ENCODE peak calls at places on chromosomes 7 and 10, in eight cellular contexts. W is NB4, I is H7, D is right atrium auricular region, N is AG04450, K is breast epithelium, F is AG04449, O is lower leg skin. Y is an unnamed sample.

GRCh38 chr10:71623098-71623985 is 96.2 kb downstream of the C10orf105 start:
- DNase-seq in W (peak; percentile 57), I (peak; percentile 78), D (no peak), N (no peak), K (no peak), F (no peak), O (no peak), Y (peak; percentile 57)

GRCh38 chr7:93442478-93443224 is 131.9 kb downstream of the CALCR start:
- DNase-seq in W (peak; percentile 59), I (peak; percentile 30), D (no peak), N (no peak), K (no peak), F (no peak), O (no peak), Y (peak; percentile 32)

GRCh38 chr10:133608855-133609254 is 17.7 kb downstream of the FRG2B start:
- DNase-seq in W (peak; percentile 54), I (no peak), D (no peak), N (no peak), K (no peak), F (no peak), O (no peak), Y (peak; percentile 47)

GRCh38 chr7:3552499-3552898 is 251.4 kb downstream of the SDK1 start:
- DNase-seq in W (no peak), I (no peak), D (no peak), N (no peak), K (no peak), F (no peak), O (no peak), Y (no peak)

GRCh38 chr7:151088019-151088855 is 2.0 kb downstream of the AGAP3 start:
- DNase-seq in W (no peak), I (peak; percentile 76), D (no peak), N (no peak), K (no peak), F (no peak), O (no peak), Y (no peak)

GRCh38 chr10:117268907-117269306 is 28.0 kb downstream of the SLC18A2 start:
- DNase-seq in W (no peak), I (no peak), D (no peak), N (no peak), K (no peak), F (no peak), O (no peak), Y (no peak)

GRCh38 chr7:151080091-151080521 is 503 bp downstream of the FASTK start:
- DNase-seq in W (peak; percentile 64), I (peak; percentile 76), D (no peak), N (no peak), K (no peak), F (no peak), O (no peak), Y (no peak)

GRCh38 chr7:153564391-153564790 is 487.8 kb upstream of the DPP6 start:
- DNase-seq in W (no peak), I (no peak), D (no peak), N (no peak), K (no peak), F (no peak), O (no peak), Y (no peak)

GRCh38 chr7:143882020-143882610 is 19.9 kb downstream of the TCAF1 start:
- DNase-seq in W (no peak), I (peak; percentile 61), D (peak; percentile 75), N (no peak), K (no peak), F (no peak), O (no peak), Y (no peak)

GRCh38 chr7:2651336-2651735 is 19.6 kb downstream of the TTYH3 start:
- DNase-seq in W (peak; percentile 67), I (peak; percentile 80), D (no peak), N (no peak), K (no peak), F (no peak), O (no peak), Y (no peak)

GRCh38 chr10:96505150-96506136 is 8.3 kb downstream of the TLL2 start:
- DNase-seq in W (no peak), I (no peak), D (no peak), N (no peak), K (no peak), F (no peak), O (no peak), Y (no peak)

GRCh38 chr10:50336140-50336539 is 84.8 kb upstream of the ASAH2 start:
- DNase-seq in W (no peak), I (no peak), D (no peak), N (no peak), K (no peak), F (no peak), O (no peak), Y (peak; percentile 5)

DNA sequence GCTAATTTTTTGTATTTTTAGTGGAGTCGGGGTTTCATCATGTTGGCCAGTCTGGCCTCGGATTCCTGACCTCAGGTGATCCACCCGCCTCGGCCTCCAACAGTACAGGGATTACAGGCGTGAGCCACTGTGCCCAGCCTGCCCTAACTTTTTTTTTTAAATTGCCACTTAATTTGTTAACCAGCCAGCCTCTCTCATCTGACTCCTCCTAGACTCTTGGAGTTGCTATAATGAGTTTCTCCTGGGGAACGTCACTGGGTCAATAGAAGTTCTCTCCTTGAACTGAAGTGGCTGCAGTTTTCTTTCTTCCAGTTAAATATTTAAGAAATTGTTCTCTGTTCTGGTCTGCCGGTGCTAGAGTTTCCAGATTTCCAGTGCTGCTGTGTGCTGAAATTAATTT is 27.7 kb downstream of the NEUROD6 start:
- DNase-seq in W (no peak), I (no peak), D (no peak), N (no peak), K (no peak), F (no peak), O (no peak), Y (no peak)
- H3K4me3 ChIP-seq in W (no peak overlapping the region), I (no peak overlapping the region), D (no peak overlapping the region), N (no peak overlapping the region), K (no peak overlapping the region), F (no peak overlapping the region), O (no peak overlapping the region), Y (no peak overlapping the region)

GRCh38 chr7:43878867-43879266 is 9.6 kb upstream of the MRPS24 start:
- DNase-seq in W (no peak), I (no peak), D (no peak), N (no peak), K (no peak), F (no peak), O (no peak), Y (no peak)

GRCh38 chr7:43876266-43876665 is 6.9 kb upstream of the MRPS24 start:
- DNase-seq in W (peak; percentile 83), I (no peak), D (no peak), N (no peak), K (no peak), F (no peak), O (no peak), Y (no peak)

GRCh38 chr7:43879477-43879876 is 10.2 kb upstream of the MRPS24 start:
- DNase-seq in W (no peak), I (no peak), D (no peak), N (peak; percentile 44), K (no peak), F (no peak), O (no peak), Y (no peak)

GRCh38 chr7:43877968-43878864 is 8.9 kb upstream of the MRPS24 start:
- DNase-seq in W (no peak), I (no peak), D (no peak), N (no peak), K (no peak), F (no peak), O (no peak), Y (no peak)

DNA sequence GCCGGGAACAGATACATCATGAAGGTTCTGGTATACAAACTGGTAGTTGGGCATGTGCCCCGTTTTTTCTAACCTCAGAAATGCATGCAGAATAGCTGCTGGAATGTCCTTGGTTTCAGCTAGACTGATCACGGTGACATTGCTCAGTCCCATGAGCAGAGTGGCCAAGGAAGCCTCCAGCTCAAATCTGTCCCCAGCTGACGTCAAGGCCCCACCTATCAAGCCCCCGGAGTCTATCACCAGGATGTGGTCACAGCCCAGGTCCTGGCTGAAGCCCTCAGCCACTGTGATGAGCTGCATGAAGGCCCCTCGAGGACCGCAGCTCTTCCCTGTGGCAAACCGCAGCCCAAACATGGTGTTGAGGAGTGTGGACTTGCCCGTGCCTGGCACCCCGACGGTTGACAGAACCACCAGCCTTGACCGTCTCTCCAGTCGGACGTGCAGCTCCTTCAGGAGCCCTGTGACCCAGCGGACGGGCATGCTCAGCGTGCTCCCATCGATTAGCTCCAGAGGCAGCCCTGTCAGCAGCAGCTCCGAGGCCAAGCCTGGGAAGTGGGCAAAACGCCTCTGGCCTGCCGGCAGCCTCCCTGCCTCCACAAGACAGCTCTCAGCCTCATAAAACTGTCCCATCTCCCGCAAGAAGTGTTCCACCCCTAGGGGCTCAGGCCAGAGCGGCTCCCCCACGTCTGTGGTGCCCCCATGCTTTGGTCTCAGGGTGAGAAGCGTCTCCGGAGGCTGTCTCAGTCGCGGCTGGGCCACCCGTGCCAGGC is 7.8 kb upstream of the MRPS24 start:
- DNase-seq in W (peak; percentile 93), I (no peak), D (no peak), N (no peak), K (no peak), F (no peak), O (no peak), Y (no peak)
- H3K4me3 ChIP-seq in W (no peak overlapping the region), I (no peak overlapping the region), D (no peak overlapping the region), N (no peak overlapping the region), K (no peak overlapping the region), F (no peak overlapping the region), O (no peak overlapping the region), Y (no peak overlapping the region)

GRCh38 chr10:87867453-87867852 is 4.0 kb downstream of the PTEN start:
- DNase-seq in W (no peak), I (no peak), D (no peak), N (no peak), K (no peak), F (no peak), O (no peak), Y (no peak)

GRCh38 chr10:87865201-87866025 is 2.0 kb downstream of the PTEN start:
- DNase-seq in W (no peak), I (no peak), D (no peak), N (no peak), K (no peak), F (no peak), O (no peak), Y (no peak)

GRCh38 chr10:87864497-87865059 is 1.2 kb downstream of the PTEN start:
- DNase-seq in W (peak; percentile 56), I (peak; percentile 5), D (no peak), N (no peak), K (no peak), F (no peak), O (no peak), Y (no peak)

GRCh38 chr10:87868277-87868676 is 4.9 kb downstream of the PTEN start:
- DNase-seq in W (no peak), I (no peak), D (no peak), N (no peak), K (no peak), F (no peak), O (no peak), Y (no peak)

DNA sequence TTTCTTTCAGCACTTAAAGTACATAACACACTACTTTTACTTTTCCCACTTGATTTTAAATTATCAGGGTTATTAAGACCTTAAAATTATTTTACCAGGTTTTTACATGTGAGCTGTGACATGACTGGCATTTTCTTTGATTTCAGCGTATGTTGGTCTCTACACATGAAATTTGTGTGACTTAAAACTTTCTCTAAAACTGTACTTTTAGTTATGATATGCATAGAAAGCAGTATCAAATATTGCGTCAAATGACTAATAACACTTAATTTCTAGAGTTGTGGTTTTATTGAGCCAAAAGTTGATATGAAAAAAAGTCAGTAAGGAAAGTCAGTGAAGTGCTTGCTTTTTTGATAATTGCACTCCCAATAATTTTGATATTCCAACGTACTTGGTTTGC is 3.1 kb downstream of the PTEN start:
- DNase-seq in W (no peak), I (no peak), D (no peak), N (no peak), K (no peak), F (no peak), O (no peak), Y (no peak)
- H3K4me3 ChIP-seq in W (peak overlapping the region; percentile 77), I (peak overlapping the region; percentile 1), D (peak overlapping the region; percentile 87), N (peak overlapping the region; percentile 91), K (peak overlapping the region; percentile 91), F (peak overlapping the region; percentile 91), O (no peak overlapping the region), Y (peak overlapping the region; percentile 99)

GRCh38 chr10:4121531-4122380 is 336.7 kb upstream of the KLF6 start:
- DNase-seq in W (no peak), I (no peak), D (no peak), N (no peak), K (no peak), F (no peak), O (no peak), Y (no peak)
- H3K4me3 ChIP-seq in W (no peak overlapping the region), I (no peak overlapping the region), D (no peak overlapping the region), N (no peak overlapping the region), K (no peak overlapping the region), F (no peak overlapping the region), O (no peak overlapping the region), Y (no peak overlapping the region)